ENCODE peak calls at places on chromosomes 12 and 14, in five cellular contexts. V, N, U, P and E are unnamed samples.

GRCh38 chr12:53068811-53069585 is 10.2 kb downstream of the SPRYD3 start:
- DNase-seq in N (no peak), U (peak; percentile 19), P (peak; percentile 91), V (no peak), E (no peak)

GRCh38 chr14:55301722-55302121 is 30.5 kb downstream of the FBXO34 start:
- DNase-seq in U (no peak), V (no peak), P (no peak), N (no peak), E (peak; percentile 67)

GRCh38 chr12:5071496-5071895 is 27.8 kb downstream of the KCNA5 start:
- DNase-seq in N (no peak), V (no peak), P (no peak), U (no peak), E (no peak)

GRCh38 chr12:57571926-57572762 is 18.8 kb upstream of the PIP4K2C start:
- DNase-seq in V (no peak), P (no peak), U (no peak), N (no peak), E (no peak)

GRCh38 chr12:110613771-110614684 is at the start of gene TCTN1:
- DNase-seq in N (peak; percentile 91), U (peak; percentile 93), V (peak; percentile 92), P (peak; percentile 98), E (peak; percentile 95)

GRCh38 chr14:55915464-55915863 is 202.7 kb upstream of the PELI2 start:
- DNase-seq in U (peak; percentile 14), V (no peak), N (no peak), P (no peak), E (no peak)

GRCh38 chr12:105674871-105675699 is 344.6 kb downstream of the C12orf75 start:
- DNase-seq in U (no peak), P (no peak), V (no peak), N (no peak), E (peak; percentile 60)

GRCh38 chr12:59075141-59075540 is 154.8 kb upstream of the LRIG3 start:
- DNase-seq in V (no peak), U (no peak), N (no peak), P (no peak), E (no peak)

GRCh38 chr12:69435644-69436043 is 34.5 kb upstream of the FRS2 start:
- DNase-seq in V (no peak), U (no peak), N (no peak), P (no peak), E (no peak)

GRCh38 chr12:107014050-107014449 is 27.1 kb upstream of the MTERF2 start:
- DNase-seq in N (no peak), U (no peak), P (no peak), V (peak; percentile 27), E (no peak)

GRCh38 chr12:56574210-56574609 is 52.6 kb downstream of the RBMS2 start:
- DNase-seq in P (no peak), V (no peak), N (no peak), U (no peak), E (no peak)

GRCh38 chr14:79118291-79118690 is 948.1 kb downstream of the NRXN3 start:
- DNase-seq in U (no peak), N (no peak), P (no peak), V (no peak), E (no peak)

GRCh38 chr14:81991998-81992397 is 458.3 kb upstream of the SEL1L start:
- DNase-seq in P (no peak), V (no peak), U (no peak), N (no peak), E (peak; percentile 0)

GRCh38 chr12:95179011-95179410 is 38.3 kb downstream of the FGD6 start:
- DNase-seq in U (no peak), V (no peak), N (no peak), P (no peak), E (no peak)

GRCh38 chr14:39169541-39169900 is 612 bp downstream of the TRAPPC6B start:
- DNase-seq in V (no peak), U (no peak), P (no peak), N (no peak), E (no peak)

GRCh38 chr14:65470404-65470880 is 57.9 kb downstream of the FUT8 start:
- DNase-seq in P (no peak), N (no peak), V (no peak), U (no peak), E (no peak)

GRCh38 chr12:122422769-122423257 is 344 bp upstream of the CLIP1 start:
- DNase-seq in N (no peak), V (no peak), U (no peak), P (no peak), E (peak; percentile 70)

GRCh38 chr14:71452987-71453386 is 479.2 kb upstream of the RGS6 start:
- DNase-seq in N (no peak), V (no peak), P (no peak), U (no peak), E (no peak)

GRCh38 chr12:24605916-24606315 is 343.0 kb downstream of the BCAT1 start:
- DNase-seq in P (no peak), N (no peak), V (no peak), U (no peak), E (no peak)

GRCh38 chr12:120118710-120119097 is 2.2 kb upstream of the RAB35 start:
- DNase-seq in N (no peak), P (no peak), U (no peak), V (no peak), E (no peak)

GRCh38 chr12:110667671-110668070 is 21.2 kb downstream of the HVCN1 start:
- DNase-seq in P (no peak), N (no peak), U (no peak), V (no peak), E (no peak)

GRCh38 chr14:103109789-103110415 is 13.4 kb upstream of the TNFAIP2 start:
- DNase-seq in V (no peak), P (no peak), N (no peak), U (no peak), E (peak; percentile 89)

GRCh38 chr14:103110681-103111296 is 12.5 kb upstream of the TNFAIP2 start:
- DNase-seq in P (no peak), N (no peak), U (no peak), V (no peak), E (no peak)

GRCh38 chr14:103107455-103107854 is 12.9 kb downstream of the EXOC3L4 start:
- DNase-seq in N (no peak), P (no peak), U (no peak), V (no peak), E (no peak)

GRCh38 chr14:103107941-103108748 is 13.6 kb downstream of the EXOC3L4 start:
- DNase-seq in P (no peak), N (no peak), V (no peak), U (no peak), E (no peak)

DNA sequence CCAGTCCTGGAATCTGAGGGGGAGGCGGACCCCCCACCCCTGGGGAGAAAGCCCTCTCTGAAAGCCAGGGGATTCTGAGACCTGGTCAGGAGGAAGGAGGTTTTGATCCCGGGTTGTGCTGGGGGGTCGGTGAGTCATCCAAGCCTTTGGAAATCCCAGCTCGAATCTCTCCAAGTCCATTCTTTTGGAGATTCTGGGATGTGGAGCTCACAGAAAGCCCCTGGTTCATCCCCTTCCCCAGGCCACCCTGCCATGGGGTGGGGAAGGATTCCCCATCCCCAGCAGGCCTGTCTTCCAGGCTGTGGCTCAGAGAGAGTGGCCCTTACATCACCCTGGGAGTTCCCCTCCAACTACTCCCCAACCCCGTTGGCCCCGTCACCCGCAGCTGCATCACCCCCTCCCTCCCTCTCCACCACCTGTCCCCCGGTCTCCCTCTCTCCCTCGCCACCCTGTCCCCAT is 14.3 kb downstream of the EXOC3L4 start:
- DNase-seq in P (no peak), N (no peak), U (no peak), V (no peak), E (peak; percentile 74)
- H3K4me1 ChIP-seq in P (peaks cover 67% of the 10 kb centered on the region), N (peaks cover 11% of the 10 kb centered on the region), U (peaks cover 54% of the 10 kb centered on the region), V (peaks cover 5% of the 10 kb centered on the region), E (peaks cover 66% of the 10 kb centered on the region)

DNA sequence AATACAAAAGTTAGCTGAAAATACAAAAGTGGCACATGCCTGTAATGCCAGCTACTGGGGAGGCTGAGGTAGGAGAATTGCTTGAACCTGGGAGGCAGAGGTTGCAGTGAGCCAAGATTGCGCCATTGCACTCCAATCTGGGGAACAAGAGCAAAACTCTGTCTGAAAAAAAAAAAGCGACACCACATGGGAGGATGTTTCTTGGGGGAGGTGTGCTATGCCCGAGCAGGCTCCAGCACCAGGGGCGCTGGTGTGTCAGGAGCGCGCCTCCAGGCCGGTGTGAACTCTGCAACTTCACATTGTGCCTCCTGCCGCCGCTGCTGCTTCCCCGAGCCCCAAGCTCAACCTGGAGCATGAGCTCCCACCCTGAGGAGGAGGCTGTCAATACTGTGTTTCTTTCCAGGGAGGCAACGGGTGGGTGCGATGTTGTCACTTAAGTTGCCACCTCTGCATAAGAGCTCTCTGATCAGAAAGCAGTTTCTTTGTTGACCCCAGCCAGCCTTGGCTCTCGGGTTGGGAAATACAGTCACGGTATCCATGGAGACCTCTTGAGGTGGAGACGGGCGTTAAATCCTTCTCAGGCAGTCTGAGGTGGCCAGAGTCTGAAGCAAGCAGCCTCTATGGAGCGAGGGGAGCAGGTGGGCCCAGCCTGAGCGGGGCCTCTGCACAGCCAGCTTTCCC is 18.9 kb downstream of the DEGS2 start:
- DNase-seq in U (no peak), V (no peak), P (no peak), N (no peak), E (peak; percentile 29)
- H3K4me1 ChIP-seq in U (peaks cover 28% of the 10 kb centered on the region), V (no peaks in the 10 kb centered on the region), P (peaks cover 34% of the 10 kb centered on the region), N (no peaks in the 10 kb centered on the region), E (peaks cover 8% of the 10 kb centered on the region)

GRCh38 chr12:171743-172705 is 41.9 kb downstream of the SLC6A12 start:
- DNase-seq in P (no peak), U (no peak), V (no peak), N (no peak), E (no peak)
- H3K4me1 ChIP-seq in P (peaks cover 30% of the 10 kb centered on the region), U (peaks cover 43% of the 10 kb centered on the region), V (no peaks in the 10 kb centered on the region), N (peaks cover 4% of the 10 kb centered on the region), E (peaks cover 85% of the 10 kb centered on the region)

GRCh38 chr12:79423560-79423959 is 267.2 kb downstream of the PAWR start:
- DNase-seq in P (no peak), V (no peak), U (no peak), N (no peak), E (no peak)
- H3K4me1 ChIP-seq in P (peaks cover 51% of the 10 kb centered on the region), V (no peaks in the 10 kb centered on the region), U (peaks cover 59% of the 10 kb centered on the region), N (peaks cover 31% of the 10 kb centered on the region), E (no peaks in the 10 kb centered on the region)

DNA sequence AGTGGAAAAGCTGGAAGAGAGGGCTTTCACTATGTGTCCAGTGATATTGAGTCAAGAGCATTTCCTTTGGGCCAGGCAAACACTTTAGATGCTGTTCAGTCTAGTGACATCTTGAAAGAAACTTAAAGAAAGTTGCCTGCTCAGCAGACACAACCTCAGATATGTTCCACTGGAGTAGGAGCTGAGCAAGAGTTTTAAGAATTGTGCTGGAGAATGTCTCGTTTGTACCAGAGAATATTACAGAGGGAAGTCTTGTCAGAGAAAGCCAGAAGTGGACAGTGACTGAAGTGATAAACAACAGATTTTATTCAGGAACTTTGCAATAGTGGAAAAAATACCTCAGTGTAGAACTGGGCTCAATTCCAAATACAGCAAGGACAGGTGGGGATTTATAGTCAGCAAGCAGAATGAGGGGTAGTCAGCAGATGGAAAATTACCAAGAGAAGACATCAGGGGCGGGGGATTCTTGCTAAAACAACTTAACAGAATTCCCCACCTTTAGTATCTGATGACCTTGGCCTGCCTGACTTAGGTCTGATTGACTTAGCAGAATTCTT is 18.6 kb downstream of the ZDHHC17 start:
- DNase-seq in U (no peak), N (no peak), P (no peak), V (no peak), E (peak; percentile 35)
- H3K4me1 ChIP-seq in U (peaks cover 81% of the 10 kb centered on the region), N (peaks cover 19% of the 10 kb centered on the region), P (peaks cover 77% of the 10 kb centered on the region), V (peaks cover 4% of the 10 kb centered on the region), E (no peaks in the 10 kb centered on the region)

DNA sequence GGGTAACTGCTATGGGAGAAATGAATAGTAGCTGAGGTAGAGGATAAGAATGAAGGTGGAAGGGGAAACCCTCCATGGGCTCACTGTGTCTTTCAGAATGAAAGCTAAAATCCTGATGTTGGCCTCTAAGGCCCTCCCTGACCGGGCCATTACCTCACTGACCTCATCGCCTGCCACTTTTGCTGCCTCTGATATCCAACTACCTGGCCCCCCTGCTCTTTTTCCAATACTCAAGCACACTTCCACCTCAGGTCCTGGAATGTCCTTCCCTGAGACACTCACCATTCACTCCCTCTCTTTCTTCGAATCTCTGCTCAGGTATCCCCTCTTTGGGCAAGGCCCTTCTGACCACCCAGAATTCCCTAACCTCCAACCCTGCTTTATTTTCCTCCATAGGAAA is 1.4 kb upstream of the BATF start:
- DNase-seq in U (no peak), V (no peak), N (no peak), P (no peak), E (no peak)
- H3K4me1 ChIP-seq in U (peaks cover 12% of the 10 kb centered on the region), V (peaks cover 53% of the 10 kb centered on the region), N (no peaks in the 10 kb centered on the region), P (peaks cover 6% of the 10 kb centered on the region), E (no peaks in the 10 kb centered on the region)